ENCODE peak calls at places on chromosome X, in five cellular contexts. I, L, E, F and B are unnamed samples. For H3K9me3, the result is how much of the 10 kb centered on the place peaks cover.

GRCh38 chrX:93874554-93874953 is 200.5 kb downstream of the FAM133A start:
- DNase-seq in I (no peak), L (no peak), E (no peak), F (peak), B (peak)

GRCh38 chrX:112945796-112946195 is 105.2 kb upstream of the AMOT start:
- DNase-seq in I (no peak), L (no peak), E (no peak), F (no peak), B (no peak)

GRCh38 chrX:80816051-80816450 is 6.4 kb upstream of the BRWD3 start:
- DNase-seq in I (no peak), L (no peak), E (no peak), F (no peak), B (no peak)

GRCh38 chrX:85994787-85995186 is 52.6 kb downstream of the CHM start:
- DNase-seq in I (no peak), L (no peak), E (no peak), F (no peak), B (no peak)

GRCh38 chrX:103396186-103396585 is 19.8 kb downstream of the BEX3 start:
- DNase-seq in I (no peak), L (no peak), E (no peak), F (peak), B (no peak)

GRCh38 chrX:30488092-30488491 is 89.5 kb downstream of the TASL start:
- DNase-seq in I (no peak), L (no peak), E (no peak), F (no peak), B (no peak)

GRCh38 chrX:35590210-35590609 is 207.9 kb upstream of the MAGEB16 start:
- DNase-seq in I (no peak), L (no peak), E (no peak), F (no peak), B (no peak)

GRCh38 chrX:123745511-123745910 is 12.7 kb upstream of the THOC2 start:
- DNase-seq in I (no peak), L (no peak), E (no peak), F (no peak), B (no peak)

GRCh38 chrX:7218321-7219152 is 70.6 kb upstream of the PUDP start:
- DNase-seq in I (no peak), L (no peak), E (no peak), F (no peak), B (peak)

GRCh38 chrX:14591976-14592375 is 62.6 kb downstream of the GLRA2 start:
- DNase-seq in I (no peak), L (no peak), E (no peak), F (no peak), B (no peak)

GRCh38 chrX:9291666-9292065 is 173.2 kb upstream of the TBL1X start:
- DNase-seq in I (no peak), L (no peak), E (no peak), F (no peak), B (no peak)

GRCh38 chrX:41145920-41146608 is 60.8 kb downstream of the USP9X start:
- DNase-seq in I (no peak), L (no peak), E (no peak), F (peak), B (no peak)

GRCh38 chrX:146186540-146186939 is 368.9 kb downstream of the SLITRK2 start:
- DNase-seq in I (no peak), L (no peak), E (no peak), F (no peak), B (no peak)
- H3K9me3 ChIP-seq in I (under half), L (under half), E (under half), F (under half), B (under half)

GRCh38 chrX:386768-387575 is at the start of gene PPP2R3B:
- DNase-seq in I (peak), L (peak), E (peak), F (peak), B (peak)

GRCh38 chrX:390459-390858 is 3.8 kb upstream of the PPP2R3B start:
- DNase-seq in I (no peak), L (no peak), E (no peak), F (no peak), B (no peak)

GRCh38 chrX:386239-386767 is 404 bp downstream of the PPP2R3B start:
- DNase-seq in I (no peak), L (no peak), E (no peak), F (no peak), B (no peak)

GRCh38 chrX:389021-389441 is 2.3 kb upstream of the PPP2R3B start:
- DNase-seq in I (no peak), L (no peak), E (peak), F (no peak), B (no peak)

GRCh38 chrX:387729-388128 is 1.0 kb upstream of the PPP2R3B start:
- DNase-seq in I (no peak), L (no peak), E (no peak), F (no peak), B (no peak)
- H3K27ac ChIP-seq in I (peak), L (no peak), E (peak), F (peak), B (no peak)

DNA sequence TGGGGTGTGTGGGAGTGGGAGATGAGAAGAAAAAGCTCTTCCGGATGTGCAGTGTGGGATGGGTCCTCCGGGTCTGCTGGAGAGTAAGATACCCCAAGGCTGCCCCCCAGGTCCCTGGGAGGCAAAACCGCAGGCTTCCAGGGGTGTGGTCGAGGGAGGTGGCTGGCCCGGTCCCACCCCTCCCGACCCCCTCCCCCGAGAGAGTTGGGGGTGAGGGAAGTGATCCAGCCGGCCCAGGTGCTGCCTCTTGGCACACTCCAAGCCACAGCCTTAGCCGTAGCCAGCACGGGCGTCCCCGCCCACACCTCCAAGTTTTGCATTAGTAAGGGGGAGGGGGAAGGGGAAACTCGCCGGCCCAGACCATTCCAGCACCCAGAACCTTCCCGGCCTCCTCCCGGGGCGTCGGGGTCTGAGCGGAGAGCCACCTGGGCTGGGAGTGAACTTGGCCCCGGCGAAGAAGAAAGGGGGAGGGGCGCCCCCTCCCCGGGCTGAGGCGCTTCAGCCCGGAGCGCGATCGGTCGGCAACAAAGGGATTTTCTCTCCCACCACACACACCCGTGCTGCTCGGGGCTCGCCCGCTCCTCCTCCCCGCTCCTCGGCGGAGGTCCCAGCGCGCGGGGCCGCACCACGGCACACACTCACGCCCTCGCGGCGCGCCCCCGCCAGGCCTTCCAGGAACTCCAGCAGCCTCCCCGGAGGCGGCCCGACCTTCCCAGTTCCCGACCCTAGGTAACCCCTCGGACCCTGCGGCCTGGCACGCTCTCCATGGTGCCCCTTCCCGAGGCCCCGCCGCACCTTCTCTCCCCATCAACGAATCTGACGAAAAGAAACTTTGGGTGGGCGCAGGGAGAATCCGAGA is 14.4 kb downstream of the BCOR start:
- DNase-seq in I (peak), L (no peak), E (peak), F (peak), B (no peak)
- H3K4me3 ChIP-seq in I (peak), L (peak), E (peak), F (peak), B (no peak)

DNA sequence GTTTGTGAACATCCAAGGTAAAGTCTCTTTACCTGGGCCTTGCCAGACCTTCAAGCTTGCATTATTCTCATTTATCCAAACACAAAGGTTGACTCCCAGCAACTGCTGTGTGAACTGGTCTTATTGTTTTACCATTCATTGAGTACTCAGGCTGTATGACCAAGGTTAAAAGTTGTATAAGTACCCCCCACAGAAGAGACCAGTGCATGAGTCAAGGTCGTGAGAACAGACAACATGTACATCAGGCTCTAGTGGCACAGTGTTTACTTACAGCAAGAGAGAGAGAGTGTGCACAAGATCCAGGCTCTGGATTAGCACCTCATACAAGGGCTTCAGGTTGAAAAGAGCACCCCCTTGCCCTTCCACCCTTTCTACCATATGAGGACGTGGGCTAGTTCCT is 77.4 kb upstream of the EFNB1 start:
- DNase-seq in I (no peak), L (no peak), E (no peak), F (no peak), B (no peak)
- H3K9me3 ChIP-seq in I (under half), L (under half), E (under half), F (under half), B (under half)